ENCODE peak calls at places on chromosomes 16 and 17, in nine cellular contexts. S is tibial nerve, A is breast epithelium, T is right atrium auricular region, B is tibial artery, O is neural progenitor cell, D is left lung, E is left ventricle myocardium inferior, G is upper lobe of left lung. H is an unnamed sample. For H3K4me1, the result is how much of the 10 kb centered on the place peaks cover.

GRCh38 chr17:31700973-31701372 is 158.1 kb downstream of the COPRS start:
- DNase-seq in S (no peak), A (no peak), T (no peak), B (no peak), O (no peak), D (no peak), E (no peak), G (no peak), H (no peak)

GRCh38 chr16:20424129-20424866 is 15.0 kb downstream of the ACSM5 start:
- DNase-seq in S (no peak), A (no peak), T (no peak), B (no peak), O (no peak), D (no peak), E (no peak), G (no peak), H (no peak)

GRCh38 chr16:53773150-53773846 is 69.3 kb downstream of the FTO start:
- DNase-seq in S (no peak), A (peak), T (no peak), B (no peak), O (peak), D (no peak), E (no peak), G (no peak), H (no peak)

GRCh38 chr17:81241648-81242420 is 2.7 kb downstream of the NDUFAF8 start:
- DNase-seq in S (no peak), A (peak), T (no peak), B (no peak), O (peak), D (no peak), E (no peak), G (peak), H (peak)

GRCh38 chr16:86353185-86353584 is 157.1 kb upstream of the FOXF1 start:
- DNase-seq in S (no peak), A (no peak), T (no peak), B (no peak), O (no peak), D (no peak), E (no peak), G (no peak), H (peak)

GRCh38 chr17:81553616-81554181 is 1.5 kb upstream of the FAAP100 start:
- DNase-seq in S (no peak), A (no peak), T (no peak), B (peak), O (no peak), D (no peak), E (no peak), G (peak), H (no peak)

GRCh38 chr17:39080416-39081179 is 70.8 kb downstream of the PLXDC1 start:
- DNase-seq in S (no peak), A (no peak), T (no peak), B (peak), O (peak), D (no peak), E (peak), G (no peak), H (no peak)

GRCh38 chr16:12539185-12539929 is 264.3 kb downstream of the CPPED1 start:
- DNase-seq in S (no peak), A (no peak), T (no peak), B (no peak), O (no peak), D (no peak), E (no peak), G (no peak), H (no peak)

GRCh38 chr17:73641779-73642580 is 2.3 kb downstream of the SDK2 start:
- DNase-seq in S (no peak), A (no peak), T (no peak), B (no peak), O (peak), D (no peak), E (no peak), G (no peak), H (peak)

GRCh38 chr17:82120148-82120547 is 22.1 kb upstream of the FASN start:
- DNase-seq in S (no peak), A (no peak), T (no peak), B (no peak), O (no peak), D (no peak), E (no peak), G (no peak), H (no peak)

GRCh38 chr17:27569257-27569722 is 61.7 kb upstream of the LGALS9 start:
- DNase-seq in S (no peak), A (no peak), T (no peak), B (no peak), O (peak), D (no peak), E (no peak), G (no peak), H (no peak)

GRCh38 chr17:62689441-62690167 is 62.1 kb downstream of the MRC2 start:
- DNase-seq in S (no peak), A (no peak), T (no peak), B (no peak), O (no peak), D (no peak), E (no peak), G (peak), H (no peak)

GRCh38 chr17:31573047-31573446 is 181.6 kb downstream of the RAB11FIP4 start:
- DNase-seq in S (no peak), A (no peak), T (no peak), B (no peak), O (peak), D (no peak), E (no peak), G (no peak), H (no peak)

GRCh38 chr17:71900830-71901229 is 220.0 kb upstream of the SOX9 start:
- DNase-seq in S (no peak), A (no peak), T (no peak), B (no peak), O (no peak), D (no peak), E (no peak), G (no peak), H (no peak)

GRCh38 chr16:57589374-57589773 is 39.1 kb upstream of the ADGRG1 start:
- DNase-seq in S (no peak), A (no peak), T (no peak), B (no peak), O (no peak), D (peak), E (no peak), G (no peak), H (no peak)

GRCh38 chr16:85029981-85030381 is 2.4 kb downstream of the KIAA0513 start:
- DNase-seq in S (no peak), A (no peak), T (no peak), B (no peak), O (no peak), D (no peak), E (no peak), G (peak), H (no peak)

GRCh38 chr17:7393613-7394451 is 493 bp downstream of the PLSCR3 start:
- DNase-seq in S (no peak), A (no peak), T (no peak), B (no peak), O (peak), D (no peak), E (peak), G (peak), H (no peak)

GRCh38 chr16:78444-79145 is 570 bp downstream of the MPG start:
- DNase-seq in S (no peak), A (no peak), T (no peak), B (peak), O (no peak), D (no peak), E (peak), G (no peak), H (no peak)

GRCh38 chr17:35242158-35242804 is 591 bp upstream of the SLFN5 start:
- DNase-seq in S (peak), A (peak), T (peak), B (peak), O (peak), D (peak), E (peak), G (peak), H (peak)

GRCh38 chr17:43579570-43580140 is 33.5 kb upstream of the ETV4 start:
- DNase-seq in S (no peak), A (no peak), T (no peak), B (no peak), O (no peak), D (no peak), E (no peak), G (no peak), H (no peak)

GRCh38 chr17:58997756-58998553 is 108.7 kb downstream of the TRIM37 start:
- DNase-seq in S (no peak), A (no peak), T (no peak), B (no peak), O (no peak), D (no peak), E (no peak), G (no peak), H (no peak)

DNA sequence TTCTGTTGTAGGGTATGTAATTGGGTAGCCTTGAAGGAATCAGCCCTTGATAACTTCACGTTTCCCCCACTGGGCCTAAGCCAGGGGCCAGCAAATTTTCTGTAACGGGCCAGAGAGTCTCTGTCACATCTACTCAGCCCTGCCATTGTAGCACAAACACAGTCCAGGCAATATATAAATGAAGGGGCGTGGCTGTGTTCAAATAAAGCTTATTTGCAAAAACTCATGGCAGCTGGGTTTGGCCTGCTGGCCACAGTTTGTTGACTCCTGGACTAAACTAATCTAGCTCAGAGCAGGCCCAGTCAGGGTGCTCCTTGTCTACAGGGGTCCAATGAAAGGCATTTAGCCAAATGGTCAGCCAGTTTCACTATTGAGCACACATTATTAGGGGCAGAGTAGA is 141.6 kb downstream of the CCDC182 start:
- DNase-seq in S (no peak), A (no peak), T (no peak), B (no peak), O (no peak), D (no peak), E (no peak), G (no peak), H (no peak)
- H3K4me3 ChIP-seq in S (no peak), A (no peak), T (no peak), B (no peak), O (no peak), D (no peak), E (no peak), G (no peak), H (no peak)

DNA sequence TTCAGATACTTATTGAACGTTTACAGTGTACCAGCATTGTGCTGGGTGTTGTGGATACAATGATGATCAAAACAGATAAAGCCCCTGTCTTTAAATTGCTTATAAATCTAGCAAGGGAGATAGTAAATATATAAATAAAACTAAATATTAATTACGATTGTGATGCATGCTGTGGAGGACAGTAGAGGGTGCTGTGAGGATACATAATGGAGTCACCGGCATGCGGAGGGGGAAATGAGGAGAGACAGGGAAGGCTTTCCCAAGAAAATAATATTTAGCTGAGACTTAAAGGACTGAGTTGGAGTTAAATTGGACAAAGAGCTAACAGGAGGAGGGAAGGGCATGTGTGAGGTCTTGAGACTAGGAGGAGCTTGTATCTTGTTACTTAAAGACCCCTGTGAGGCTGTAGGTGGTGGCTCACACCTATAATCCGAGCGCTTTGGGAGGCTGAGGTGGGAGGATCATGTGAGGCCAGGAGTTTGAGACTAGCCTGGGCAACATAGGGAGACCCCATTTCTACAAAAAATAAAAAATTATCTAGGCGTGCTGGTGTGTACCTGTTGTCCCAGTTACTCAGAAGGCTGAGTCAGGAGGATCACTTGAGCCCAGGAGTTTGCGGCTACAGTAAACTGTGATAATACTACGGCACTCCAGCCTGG is 2.4 kb downstream of the DHRS7B start:
- DNase-seq in S (no peak), A (no peak), T (no peak), B (no peak), O (no peak), D (no peak), E (no peak), G (no peak), H (no peak)
- H3K4me1 ChIP-seq in S (under half), A (under half), T (under half), B (under half), O (under half), D (under half), E (half or more), G (under half), H (under half)

DNA sequence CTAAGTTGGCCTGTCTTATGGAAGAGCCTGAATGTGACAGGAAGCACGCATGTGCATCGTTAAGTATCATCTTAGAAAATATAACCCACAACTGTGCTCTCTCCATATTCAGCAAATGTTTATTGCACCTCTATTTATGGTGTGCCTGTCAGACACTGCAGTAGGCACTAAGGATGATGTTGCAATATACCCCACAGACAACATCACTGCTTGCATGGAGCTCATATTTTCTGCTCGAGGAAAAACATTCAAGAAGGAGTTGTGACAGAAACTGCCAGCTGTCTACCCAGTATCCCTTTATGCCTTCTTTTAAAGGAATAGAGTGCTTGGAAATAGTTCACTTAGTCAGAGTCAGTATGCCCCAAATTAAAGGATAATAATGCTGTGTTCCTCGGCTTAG is 132.3 kb upstream of the RBFOX1 start:
- DNase-seq in S (no peak), A (no peak), T (no peak), B (no peak), O (no peak), D (no peak), E (no peak), G (no peak), H (no peak)
- H3K27ac ChIP-seq in S (no peak), A (no peak), T (no peak), B (no peak), O (no peak), D (no peak), E (no peak), G (no peak), H (no peak)

GRCh38 chr17:52515927-52516326 is 357.4 kb upstream of the CA10 start:
- DNase-seq in S (no peak), A (no peak), T (no peak), B (no peak), O (no peak), D (no peak), E (no peak), G (no peak), H (no peak)
- H3K4me3 ChIP-seq in S (no peak), A (no peak), T (no peak), B (no peak), O (no peak), D (no peak), E (no peak), G (no peak), H (no peak)

GRCh38 chr17:29706045-29706431 is 83.3 kb upstream of the CORO6 start:
- DNase-seq in S (no peak), A (no peak), T (no peak), B (no peak), O (no peak), D (no peak), E (no peak), G (no peak), H (no peak)
- H3K4me1 ChIP-seq in S (under half), A (under half), T (half or more), B (under half), O (under half), D (under half), E (half or more), G (under half), H (under half)

GRCh38 chr17:15307686-15308085 is 33.7 kb downstream of the TEKT3 start:
- DNase-seq in S (no peak), A (no peak), T (no peak), B (no peak), O (no peak), D (no peak), E (no peak), G (no peak), H (no peak)
- H3K27ac ChIP-seq in S (no peak), A (no peak), T (no peak), B (no peak), O (no peak), D (no peak), E (no peak), G (no peak), H (no peak)

GRCh38 chr17:80017226-80018010 is 18.3 kb downstream of the TBC1D16 start:
- DNase-seq in S (no peak), A (no peak), T (no peak), B (no peak), O (no peak), D (no peak), E (no peak), G (no peak), H (no peak)
- H3K4me3 ChIP-seq in S (no peak), A (no peak), T (no peak), B (no peak), O (no peak), D (no peak), E (no peak), G (no peak), H (no peak)

DNA sequence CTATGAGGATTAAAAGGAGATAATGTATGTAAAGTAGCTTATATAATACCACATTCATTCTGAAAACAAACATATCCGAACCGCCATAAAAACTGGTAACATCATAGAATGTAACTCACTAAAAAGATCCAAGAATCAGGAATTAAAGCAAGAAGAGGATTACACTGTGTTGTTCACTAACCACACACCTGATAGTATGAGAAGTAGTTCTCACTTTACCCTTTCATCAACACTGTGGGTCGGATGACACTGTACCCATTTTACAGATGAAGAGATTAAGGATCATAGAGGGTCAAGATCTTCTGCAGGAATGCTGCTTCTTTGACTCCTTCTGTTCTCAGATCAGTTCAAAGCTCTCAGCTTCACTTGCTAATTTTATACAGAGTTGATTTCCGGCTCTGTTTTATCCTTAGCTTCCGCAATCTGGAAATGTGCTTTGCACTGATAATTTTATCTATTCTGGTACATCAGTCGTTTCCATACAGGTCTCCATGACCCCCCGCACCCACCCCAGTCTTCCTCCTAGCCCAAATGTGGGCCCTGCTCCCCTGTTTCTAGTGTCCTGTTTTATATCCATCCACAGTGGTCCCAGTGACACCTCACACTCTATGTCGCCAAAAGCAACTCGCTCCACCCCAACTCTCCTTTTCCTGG is 288.5 kb upstream of the CCL2 start:
- DNase-seq in S (no peak), A (no peak), T (no peak), B (no peak), O (no peak), D (no peak), E (no peak), G (no peak), H (no peak)
- H3K4me1 ChIP-seq in S (under half), A (under half), T (under half), B (under half), O (under half), D (under half), E (under half), G (under half), H (under half)

DNA sequence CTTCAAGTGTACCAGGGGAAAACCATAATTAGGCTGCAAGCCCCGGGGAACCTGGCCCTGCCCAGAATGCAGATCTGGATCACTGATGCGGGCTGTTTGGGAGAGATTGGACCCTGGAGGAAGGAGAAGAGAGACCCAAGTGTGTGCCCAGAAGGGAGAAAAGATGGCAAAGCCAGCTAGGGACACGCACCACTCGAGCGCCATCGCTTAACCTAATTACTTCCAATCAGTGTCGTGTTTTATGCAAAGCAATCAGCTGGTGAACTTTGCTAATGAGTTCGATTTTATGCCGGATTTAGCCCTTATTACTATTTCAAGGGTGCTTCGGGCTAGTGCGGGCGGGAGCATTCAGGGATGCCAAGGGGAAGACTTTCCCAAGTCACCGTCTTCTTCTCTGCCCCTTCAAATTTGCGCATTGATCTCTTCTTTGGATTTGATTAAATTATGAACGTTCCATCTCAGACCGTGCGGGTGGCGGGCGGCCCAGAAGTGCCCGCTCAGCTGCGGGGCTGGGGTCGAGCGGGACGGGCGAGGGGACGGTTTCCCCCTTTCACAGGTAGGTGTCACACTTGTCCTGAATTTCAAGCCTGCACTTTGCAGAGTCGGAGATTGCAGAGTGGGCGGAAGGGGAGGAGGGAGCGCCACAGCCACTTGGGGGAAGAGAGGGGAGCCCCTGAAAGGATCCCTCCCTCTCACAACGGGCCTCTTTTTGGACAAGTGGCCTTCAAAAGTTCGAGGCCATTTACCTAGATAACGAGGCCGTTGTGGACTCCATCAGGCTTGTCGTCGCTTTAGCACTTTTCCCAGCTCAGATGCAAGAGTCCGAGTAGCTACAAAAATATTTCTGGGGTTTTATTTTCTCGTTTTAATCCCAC is 4.1 kb downstream of the IRX5 start:
- DNase-seq in S (no peak), A (peak), T (no peak), B (no peak), O (peak), D (peak), E (no peak), G (peak), H (no peak)
- H3K27ac ChIP-seq in S (no peak), A (peak), T (no peak), B (no peak), O (no peak), D (peak), E (peak), G (peak), H (no peak)